ENCODE peak calls at places on chromosome 20, in four cellular contexts. N, T, S and R are unnamed samples.
A peak's percentile ranks its signal among the peaks of the same experiment; 100 is the strongest.

GRCh38 chr20:55004044-55004443 is 528.7 kb downstream of the DOK5 start:
- DNase-seq in N (no peak), S (no peak), T (no peak), R (peak; percentile 42)

GRCh38 chr20:38129893-38130609 is 35.0 kb downstream of the TGM2 start:
- DNase-seq in N (no peak), T (no peak), S (no peak), R (no peak)

GRCh38 chr20:60330461-60330860 is 372.2 kb downstream of the CDH26 start:
- DNase-seq in T (no peak), N (no peak), S (no peak), R (no peak)

GRCh38 chr20:44911264-44911921 is 1.5 kb downstream of the PABPC1L start:
- DNase-seq in T (peak; percentile 80), S (peak; percentile 51), N (peak; percentile 70), R (peak; percentile 80)

GRCh38 chr20:3316131-3316530 is 77.1 kb upstream of the SLC4A11 start:
- DNase-seq in S (no peak), T (no peak), N (no peak), R (no peak)

GRCh38 chr20:57707320-57707719 is 2.5 kb downstream of the PMEPA1 start:
- DNase-seq in S (no peak), T (no peak), N (no peak), R (no peak)

GRCh38 chr20:44942264-44942973 is 17.8 kb downstream of the TOMM34 start:
- DNase-seq in S (no peak), T (no peak), N (no peak), R (no peak)

GRCh38 chr20:24696396-24696795 is 227.0 kb downstream of the SYNDIG1 start:
- DNase-seq in N (no peak), T (no peak), S (no peak), R (peak; percentile 3)

GRCh38 chr20:53826597-53827291 is 233.1 kb upstream of the ZNF217 start:
- DNase-seq in N (no peak), T (no peak), S (no peak), R (no peak)